ENCODE peak calls at places on chromosomes 11 and 22, in eight cellular contexts. T is mesendoderm; B is adipocyte; L is ovary; A is CD4-positive, CD25-positive, alpha-beta regulatory T cell; Z is lower lobe of right lung; S is fibroblast of lung; V is breast epithelium. Y is an unnamed sample. For H3K4me1, the result is how much of the 10 kb centered on the place peaks cover.

GRCh38 chr11:638616-639323 is 1.7 kb downstream of the DRD4 start:
- DNase-seq in T (peak), B (no peak), L (no peak), A (no peak), Z (no peak), S (peak), V (no peak), Y (no peak)

GRCh38 chr22:28297504-28297903 is 378.4 kb upstream of the PITPNB start:
- DNase-seq in T (no peak), B (no peak), L (no peak), A (no peak), Z (no peak), S (peak), V (no peak), Y (no peak)

GRCh38 chr11:4641501-4641900 is 2.3 kb upstream of the OR51E1 start:
- DNase-seq in T (no peak), B (no peak), L (no peak), A (no peak), Z (no peak), S (no peak), V (no peak), Y (no peak)

GRCh38 chr11:72738199-72739141 is 13.7 kb downstream of the ARAP1 start:
- DNase-seq in T (peak), B (peak), L (no peak), A (no peak), Z (peak), S (no peak), V (no peak), Y (no peak)

GRCh38 chr11:71112454-71112853 is 139.9 kb downstream of the SHANK2 start:
- DNase-seq in T (no peak), B (no peak), L (no peak), A (no peak), Z (no peak), S (no peak), V (no peak), Y (no peak)

GRCh38 chr22:36383110-36383581 is 4.6 kb downstream of the MYH9 start:
- DNase-seq in T (no peak), B (peak), L (no peak), A (peak), Z (no peak), S (peak), V (peak), Y (no peak)

GRCh38 chr11:44823006-44823405 is 96.2 kb downstream of the TSPAN18 start:
- DNase-seq in T (peak), B (no peak), L (no peak), A (no peak), Z (no peak), S (no peak), V (no peak), Y (no peak)

GRCh38 chr11:62144641-62145255 is 20.9 kb downstream of the INCENP start:
- DNase-seq in T (no peak), B (no peak), L (no peak), A (no peak), Z (peak), S (no peak), V (peak), Y (no peak)

GRCh38 chr22:49115186-49115585 is 712.5 kb downstream of the BRD1 start:
- DNase-seq in T (no peak), B (no peak), L (no peak), A (no peak), Z (no peak), S (no peak), V (no peak), Y (no peak)

GRCh38 chr22:43128928-43129424 is 14.2 kb downstream of the MCAT start:
- DNase-seq in T (no peak), B (no peak), L (no peak), A (no peak), Z (no peak), S (no peak), V (no peak), Y (no peak)

GRCh38 chr11:19869946-19870589 is 157.4 kb downstream of the NAV2 start:
- DNase-seq in T (no peak), B (no peak), L (no peak), A (no peak), Z (no peak), S (peak), V (no peak), Y (no peak)

GRCh38 chr11:130478881-130479280 is 30.4 kb downstream of the ADAMTS15 start:
- DNase-seq in T (peak), B (peak), L (peak), A (no peak), Z (no peak), S (peak), V (no peak), Y (no peak)

GRCh38 chr11:35785287-35786167 is 123.0 kb downstream of the TRIM44 start:
- DNase-seq in T (peak), B (peak), L (no peak), A (no peak), Z (no peak), S (peak), V (no peak), Y (no peak)

GRCh38 chr11:92911478-92911877 is 58.0 kb upstream of the MTNR1B start:
- DNase-seq in T (no peak), B (no peak), L (no peak), A (no peak), Z (no peak), S (no peak), V (no peak), Y (no peak)

GRCh38 chr11:78898376-78898775 is 323.7 kb upstream of the NARS2 start:
- DNase-seq in T (no peak), B (no peak), L (no peak), A (no peak), Z (no peak), S (no peak), V (no peak), Y (no peak)

GRCh38 chr11:19664896-19665548 is 47.6 kb upstream of the NAV2 start:
- DNase-seq in T (peak), B (peak), L (no peak), A (no peak), Z (no peak), S (peak), V (no peak), Y (no peak)

GRCh38 chr22:20062766-20063083 is 17.3 kb upstream of the DGCR8 start:
- DNase-seq in T (no peak), B (no peak), L (no peak), A (no peak), Z (no peak), S (peak), V (no peak), Y (no peak)

GRCh38 chr22:37312549-37313183 is 30.4 kb downstream of the CYTH4 start:
- DNase-seq in T (no peak), B (no peak), L (no peak), A (no peak), Z (no peak), S (no peak), V (no peak), Y (no peak)

GRCh38 chr11:65503923-65504670 is 5.3 kb downstream of the MALAT1 start:
- DNase-seq in T (peak), B (peak), L (peak), A (no peak), Z (no peak), S (peak), V (no peak), Y (peak)

GRCh38 chr22:24505337-24505736 is 10.2 kb downstream of the UPB1 start:
- DNase-seq in T (no peak), B (no peak), L (no peak), A (no peak), Z (no peak), S (no peak), V (no peak), Y (no peak)

GRCh38 chr11:77093056-77093891 is 9.4 kb upstream of the OMP start:
- DNase-seq in T (no peak), B (no peak), L (peak), A (no peak), Z (peak), S (no peak), V (no peak), Y (no peak)

GRCh38 chr22:31278643-31279326 is 13.5 kb downstream of the PIK3IP1 start:
- DNase-seq in T (no peak), B (no peak), L (peak), A (peak), Z (no peak), S (no peak), V (no peak), Y (no peak)

GRCh38 chr22:31277741-31278642 is 14.3 kb downstream of the PIK3IP1 start:
- DNase-seq in T (no peak), B (no peak), L (no peak), A (peak), Z (no peak), S (no peak), V (no peak), Y (no peak)

GRCh38 chr22:31279821-31280496 is 12.3 kb downstream of the PIK3IP1 start:
- DNase-seq in T (no peak), B (no peak), L (no peak), A (no peak), Z (no peak), S (no peak), V (no peak), Y (no peak)

GRCh38 chr22:31281733-31282132 is 10.6 kb downstream of the PIK3IP1 start:
- DNase-seq in T (no peak), B (no peak), L (no peak), A (no peak), Z (no peak), S (no peak), V (no peak), Y (no peak)

DNA sequence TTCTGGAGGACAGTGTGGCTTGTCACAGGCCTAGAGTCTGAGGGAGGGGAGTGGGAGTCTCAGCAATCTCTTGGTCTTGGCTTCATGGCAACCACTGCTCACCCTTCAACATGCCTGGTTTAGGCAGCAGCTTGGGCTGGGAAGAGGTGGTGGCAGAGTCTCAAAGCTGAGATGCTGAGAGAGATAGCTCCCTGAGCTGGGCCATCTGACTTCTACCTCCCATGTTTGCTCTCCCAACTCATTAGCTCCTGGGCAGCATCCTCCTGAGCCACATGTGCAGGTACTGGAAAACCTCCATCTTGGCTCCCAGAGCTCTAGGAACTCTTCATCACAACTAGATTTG is 13.0 kb downstream of the PIK3IP1 start:
- DNase-seq in T (no peak), B (no peak), L (no peak), A (no peak), Z (no peak), S (no peak), V (no peak), Y (no peak)
- H3K4me1 ChIP-seq in T (under half), B (under half), L (under half), A (half or more), Z (under half), S (under half), V (under half), Y (under half)

GRCh38 chr11:12171921-12172320 is 61.5 kb downstream of the MICAL2 start:
- DNase-seq in T (no peak), B (no peak), L (no peak), A (no peak), Z (no peak), S (no peak), V (no peak), Y (no peak)
- H3K4me1 ChIP-seq in T (under half), B (under half), L (under half), A (under half), Z (under half), S (under half), V (under half), Y (under half)

GRCh38 chr11:34267440-34267839 is 90.4 kb downstream of the ABTB2 start:
- DNase-seq in T (no peak), B (peak), L (no peak), A (no peak), Z (no peak), S (no peak), V (no peak), Y (no peak)
- H3K4me1 ChIP-seq in T (under half), B (under half), L (under half), A (under half), Z (under half), S (under half), V (under half), Y (under half)

GRCh38 chr11:15490535-15490934 is 375.8 kb downstream of the INSC start:
- DNase-seq in T (no peak), B (no peak), L (no peak), A (no peak), Z (no peak), S (no peak), V (no peak), Y (no peak)

GRCh38 chr11:15497366-15497765 is 382.6 kb downstream of the INSC start:
- DNase-seq in T (no peak), B (no peak), L (no peak), A (no peak), Z (no peak), S (no peak), V (no peak), Y (no peak)

GRCh38 chr11:15493921-15494630 is 379.4 kb downstream of the INSC start:
- DNase-seq in T (no peak), B (no peak), L (no peak), A (no peak), Z (no peak), S (peak), V (no peak), Y (no peak)

GRCh38 chr11:15489281-15489680 is 374.6 kb downstream of the INSC start:
- DNase-seq in T (no peak), B (no peak), L (no peak), A (no peak), Z (no peak), S (no peak), V (no peak), Y (no peak)

DNA sequence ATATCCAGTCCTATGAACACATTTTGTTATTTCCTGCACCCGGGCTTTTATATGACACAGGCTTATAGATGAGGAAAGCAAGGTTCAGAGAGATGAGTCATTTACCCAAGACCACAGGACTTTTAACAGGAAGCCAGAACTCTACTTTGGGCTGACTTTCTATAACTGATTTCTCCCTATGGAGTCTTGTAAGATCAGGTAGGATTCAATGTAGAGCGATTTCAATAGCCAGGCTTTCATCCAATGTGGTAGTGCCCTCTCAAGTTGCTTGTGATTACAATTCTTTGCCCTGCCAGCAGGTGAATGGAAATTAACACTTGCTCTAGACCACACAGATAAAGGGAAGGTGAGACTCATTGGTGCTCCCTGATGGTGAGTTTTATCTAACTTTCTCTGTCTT is 378.3 kb downstream of the INSC start:
- DNase-seq in T (peak), B (no peak), L (no peak), A (no peak), Z (no peak), S (peak), V (no peak), Y (no peak)
- H3K4me1 ChIP-seq in T (under half), B (under half), L (under half), A (under half), Z (under half), S (under half), V (under half), Y (under half)

GRCh38 chr11:119337581-119338317 is 2.9 kb downstream of the C1QTNF5 start:
- DNase-seq in T (peak), B (peak), L (no peak), A (no peak), Z (peak), S (peak), V (no peak), Y (no peak)
- H3K4me1 ChIP-seq in T (under half), B (half or more), L (under half), A (under half), Z (half or more), S (under half), V (under half), Y (under half)

GRCh38 chr22:46657996-46658947 is 38.1 kb downstream of the GRAMD4 start:
- DNase-seq in T (no peak), B (no peak), L (no peak), A (no peak), Z (no peak), S (no peak), V (no peak), Y (no peak)
- H3K4me1 ChIP-seq in T (under half), B (under half), L (under half), A (under half), Z (under half), S (under half), V (under half), Y (under half)